ENCODE peak calls at places on chromosomes 12 and 14, in five cellular contexts. One of them, this sample, is unnamed.

GRCh38 chr14:56224691-56225681 is 106.8 kb downstream of the PELI2 start:
- DNase-seq in activated CD4-positive, alpha-beta T cell treated with anti-CD3 and anti-CD28 coated beads for 24 hours: no peak
- DNase-seq in AG04449: no peak
- DNase-seq in SW 1271: no peak
- DNase-seq in T follicular helper cell: no peak
- DNase-seq in this sample: no peak

GRCh38 chr12:46390304-46390703 is 17.7 kb upstream of the SLC38A2 start:
- DNase-seq in T follicular helper cell: no peak
- DNase-seq in AG04449: no peak
- DNase-seq in activated CD4-positive, alpha-beta T cell treated with anti-CD3 and anti-CD28 coated beads for 24 hours: no peak
- DNase-seq in SW 1271: no peak
- DNase-seq in this sample: no peak

GRCh38 chr14:102424923-102425322 is 62.2 kb downstream of the TECPR2 start:
- DNase-seq in T follicular helper cell: no peak
- DNase-seq in SW 1271: no peak
- DNase-seq in AG04449: no peak
- DNase-seq in activated CD4-positive, alpha-beta T cell treated with anti-CD3 and anti-CD28 coated beads for 24 hours: no peak
- DNase-seq in this sample: no peak

GRCh38 chr12:67764055-67764454 is 115.5 kb downstream of the DYRK2 start:
- DNase-seq in activated CD4-positive, alpha-beta T cell treated with anti-CD3 and anti-CD28 coated beads for 24 hours: no peak
- DNase-seq in SW 1271: no peak
- DNase-seq in AG04449: no peak
- DNase-seq in T follicular helper cell: no peak
- DNase-seq in this sample: no peak

GRCh38 chr12:51391047-51391837 is at the start of gene GALNT6:
- DNase-seq in T follicular helper cell: peak
- DNase-seq in activated CD4-positive, alpha-beta T cell treated with anti-CD3 and anti-CD28 coated beads for 24 hours: peak
- DNase-seq in AG04449: no peak
- DNase-seq in SW 1271: peak
- DNase-seq in this sample: no peak

GRCh38 chr12:82873951-82874350 is 187.2 kb downstream of the TMTC2 start:
- DNase-seq in SW 1271: no peak
- DNase-seq in T follicular helper cell: no peak
- DNase-seq in activated CD4-positive, alpha-beta T cell treated with anti-CD3 and anti-CD28 coated beads for 24 hours: no peak
- DNase-seq in AG04449: no peak
- DNase-seq in this sample: no peak

GRCh38 chr12:52633383-52633782 is 15.0 kb upstream of the KRT73 start:
- DNase-seq in T follicular helper cell: no peak
- DNase-seq in activated CD4-positive, alpha-beta T cell treated with anti-CD3 and anti-CD28 coated beads for 24 hours: no peak
- DNase-seq in SW 1271: no peak
- DNase-seq in AG04449: no peak
- DNase-seq in this sample: no peak

GRCh38 chr14:79294506-79294905 is 916.8 kb downstream of the DIO2 start:
- DNase-seq in SW 1271: no peak
- DNase-seq in T follicular helper cell: no peak
- DNase-seq in AG04449: no peak
- DNase-seq in activated CD4-positive, alpha-beta T cell treated with anti-CD3 and anti-CD28 coated beads for 24 hours: no peak
- DNase-seq in this sample: no peak

GRCh38 chr12:53174881-53175491 is 5.5 kb upstream of the ZNF740 start:
- DNase-seq in activated CD4-positive, alpha-beta T cell treated with anti-CD3 and anti-CD28 coated beads for 24 hours: no peak
- DNase-seq in SW 1271: peak
- DNase-seq in AG04449: no peak
- DNase-seq in T follicular helper cell: no peak
- DNase-seq in this sample: no peak

GRCh38 chr12:44976246-44976645 is 74.7 kb downstream of the DBX2 start:
- DNase-seq in activated CD4-positive, alpha-beta T cell treated with anti-CD3 and anti-CD28 coated beads for 24 hours: no peak
- DNase-seq in T follicular helper cell: no peak
- DNase-seq in SW 1271: no peak
- DNase-seq in AG04449: no peak
- DNase-seq in this sample: no peak

GRCh38 chr12:56591961-56592360 is 38.2 kb downstream of the BAZ2A start:
- DNase-seq in T follicular helper cell: no peak
- DNase-seq in AG04449: no peak
- DNase-seq in activated CD4-positive, alpha-beta T cell treated with anti-CD3 and anti-CD28 coated beads for 24 hours: no peak
- DNase-seq in SW 1271: no peak
- DNase-seq in this sample: no peak

GRCh38 chr14:34920339-34920738 is 45.2 kb upstream of the BAZ1A start:
- DNase-seq in activated CD4-positive, alpha-beta T cell treated with anti-CD3 and anti-CD28 coated beads for 24 hours: no peak
- DNase-seq in AG04449: no peak
- DNase-seq in T follicular helper cell: no peak
- DNase-seq in SW 1271: no peak
- DNase-seq in this sample: no peak